ENCODE peak calls at places on chromosomes 5 and 9, in seven cellular contexts. Y, J, X, N, S, H and C are unnamed samples.
A peak's percentile ranks its signal among the peaks of the same experiment; 100 is the strongest.

GRCh38 chr5:63959177-63959982 is 2.9 kb downstream of the HTR1A start:
- DNase-seq in S (no peak), H (no peak), X (no peak), Y (no peak), J (peak; percentile 95), N (peak; percentile 81), C (peak; percentile 5)

GRCh38 chr9:27126682-27127081 is 17.7 kb downstream of the TEK start:
- DNase-seq in S (no peak), X (no peak), N (no peak), Y (no peak), H (no peak), J (no peak), C (no peak)

GRCh38 chr5:137695651-137696428 is 40.0 kb downstream of the KLHL3 start:
- DNase-seq in H (no peak), J (peak; percentile 47), S (no peak), X (no peak), Y (no peak), N (no peak), C (peak; percentile 15)

GRCh38 chr5:169299651-169300467 is 1.1 kb downstream of the SLIT3 start:
- DNase-seq in S (no peak), H (no peak), N (no peak), X (no peak), J (peak; percentile 50), Y (no peak), C (no peak)

GRCh38 chr9:112784020-112784788 is 33.6 kb downstream of the SNX30 start:
- DNase-seq in J (peak; percentile 73), X (no peak), Y (no peak), H (no peak), N (no peak), S (no peak), C (no peak)

GRCh38 chr5:127290946-127291763 is 559 bp downstream of the MEGF10 start:
- DNase-seq in S (no peak), N (no peak), H (no peak), J (peak; percentile 55), X (no peak), Y (no peak), C (no peak)

GRCh38 chr9:35606138-35606504 is 1.1 kb downstream of the TESK1 start:
- DNase-seq in Y (no peak), J (no peak), N (no peak), X (no peak), H (no peak), S (no peak), C (peak; percentile 8)

GRCh38 chr5:33701251-33701650 is 190.5 kb downstream of the ADAMTS12 start:
- DNase-seq in S (no peak), J (no peak), N (no peak), H (no peak), X (peak; percentile 59), Y (no peak), C (no peak)

GRCh38 chr9:112544477-112544876 is 57.9 kb downstream of the KIAA1958 start:
- DNase-seq in Y (no peak), N (no peak), J (no peak), H (no peak), S (no peak), X (no peak), C (peak; percentile 3)

GRCh38 chr5:173010547-173011464 is 27.2 kb downstream of the ATP6V0E1 start:
- DNase-seq in X (no peak), J (peak; percentile 70), S (no peak), Y (peak; percentile 64), H (no peak), N (no peak), C (no peak)

GRCh38 chr5:142015781-142016533 is 3.1 kb upstream of the GNPDA1 start:
- DNase-seq in J (no peak), N (no peak), S (no peak), H (no peak), X (no peak), Y (no peak), C (peak; percentile 68)

GRCh38 chr5:115313052-115313451 is 16.6 kb upstream of the CCDC112 start:
- DNase-seq in H (no peak), N (no peak), S (no peak), X (no peak), J (peak; percentile 23), Y (no peak), C (no peak)
- TF ChIP-seq CTCF in H (no peak), N (no peak), S (no peak), X (no peak), J (no peak), Y (no peak), C (no peak)

DNA sequence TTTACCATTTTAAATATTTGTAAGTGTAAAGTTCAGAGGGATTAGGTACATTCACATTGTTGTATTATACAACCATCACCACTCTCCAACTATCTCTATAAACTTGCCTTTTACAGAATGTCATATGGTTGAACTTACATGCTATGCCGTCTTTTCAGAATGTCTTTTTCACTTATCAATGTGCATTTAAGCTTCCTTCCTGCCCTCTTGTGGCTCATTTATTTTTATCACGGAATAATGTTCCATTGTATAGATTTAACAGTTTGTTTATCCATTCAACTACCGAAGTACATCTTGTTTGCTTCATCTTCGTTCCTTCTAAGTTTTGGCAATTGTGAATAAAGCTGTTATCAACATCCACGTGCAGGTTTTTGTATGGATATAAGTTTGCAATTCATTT is 133.3 kb upstream of the C6 start:
- DNase-seq in H (no peak), J (no peak), X (no peak), S (no peak), Y (no peak), N (no peak), C (no peak)
- TF ChIP-seq CTCF in H (no peak), J (no peak), X (no peak), S (no peak), Y (no peak), N (no peak), C (no peak)

GRCh38 chr5:125413861-125414260 is 667.4 kb upstream of the ZNF608 start:
- DNase-seq in Y (no peak), X (no peak), H (no peak), J (no peak), S (no peak), N (no peak), C (no peak)

GRCh38 chr5:125411163-125412050 is 665.0 kb upstream of the ZNF608 start:
- DNase-seq in Y (no peak), H (no peak), X (peak; percentile 84), J (peak; percentile 33), S (peak; percentile 35), N (no peak), C (no peak)

GRCh38 chr5:125410501-125411162 is 664.2 kb upstream of the ZNF608 start:
- DNase-seq in H (no peak), J (no peak), Y (no peak), X (peak; percentile 10), N (no peak), S (no peak), C (no peak)

GRCh38 chr5:125412561-125413535 is 666.4 kb upstream of the ZNF608 start:
- DNase-seq in X (peak; percentile 86), S (peak; percentile 35), N (peak; percentile 78), H (peak; percentile 18), J (peak; percentile 85), Y (peak; percentile 61), C (peak; percentile 1)

DNA sequence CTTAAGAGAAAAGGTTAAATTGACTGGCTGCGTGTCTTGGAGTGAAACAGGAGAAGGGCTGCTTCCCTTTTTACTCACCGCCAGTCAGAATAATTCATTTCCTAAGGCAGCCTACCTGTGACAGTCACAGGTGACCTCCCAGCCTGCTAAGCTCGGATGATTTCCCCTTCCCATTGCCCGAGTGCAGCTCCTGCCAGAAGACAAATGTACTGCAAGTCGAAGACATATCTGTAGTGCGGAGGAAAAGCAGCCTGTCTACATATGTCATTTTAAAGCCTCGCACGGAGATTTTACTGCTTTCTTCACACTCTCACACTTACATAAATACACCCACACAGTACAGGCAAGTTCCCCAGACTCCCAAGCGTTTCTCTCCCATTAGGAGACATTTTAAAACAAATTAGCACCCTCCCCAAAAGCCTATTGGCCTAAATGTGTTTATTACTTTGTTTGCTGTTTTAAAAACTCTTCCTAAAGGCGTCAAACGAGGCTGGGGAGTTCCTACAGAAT is 665.7 kb upstream of the ZNF608 start:
- DNase-seq in Y (no peak), N (no peak), J (peak; percentile 61), H (no peak), X (peak; percentile 34), S (peak; percentile 25), C (no peak)
- TF ChIP-seq CTCF in Y (no peak), N (no peak), J (peak; percentile 25), H (no peak), X (peak; percentile 29), S (peak; percentile 36), C (no peak)

GRCh38 chr5:133319905-133320520 is 268.2 kb downstream of the HSPA4 start:
- DNase-seq in H (no peak), X (no peak), S (no peak), J (peak; percentile 42), N (no peak), Y (no peak), C (no peak)

GRCh38 chr5:133317558-133317957 is 265.7 kb downstream of the HSPA4 start:
- DNase-seq in N (no peak), S (no peak), H (no peak), Y (no peak), X (no peak), J (no peak), C (peak; percentile 23)

GRCh38 chr5:133314086-133314485 is 262.3 kb downstream of the HSPA4 start:
- DNase-seq in J (no peak), N (no peak), S (no peak), Y (no peak), H (no peak), X (no peak), C (no peak)

GRCh38 chr5:133319244-133319643 is 267.4 kb downstream of the HSPA4 start:
- DNase-seq in N (no peak), Y (no peak), J (no peak), X (no peak), H (no peak), S (no peak), C (no peak)

DNA sequence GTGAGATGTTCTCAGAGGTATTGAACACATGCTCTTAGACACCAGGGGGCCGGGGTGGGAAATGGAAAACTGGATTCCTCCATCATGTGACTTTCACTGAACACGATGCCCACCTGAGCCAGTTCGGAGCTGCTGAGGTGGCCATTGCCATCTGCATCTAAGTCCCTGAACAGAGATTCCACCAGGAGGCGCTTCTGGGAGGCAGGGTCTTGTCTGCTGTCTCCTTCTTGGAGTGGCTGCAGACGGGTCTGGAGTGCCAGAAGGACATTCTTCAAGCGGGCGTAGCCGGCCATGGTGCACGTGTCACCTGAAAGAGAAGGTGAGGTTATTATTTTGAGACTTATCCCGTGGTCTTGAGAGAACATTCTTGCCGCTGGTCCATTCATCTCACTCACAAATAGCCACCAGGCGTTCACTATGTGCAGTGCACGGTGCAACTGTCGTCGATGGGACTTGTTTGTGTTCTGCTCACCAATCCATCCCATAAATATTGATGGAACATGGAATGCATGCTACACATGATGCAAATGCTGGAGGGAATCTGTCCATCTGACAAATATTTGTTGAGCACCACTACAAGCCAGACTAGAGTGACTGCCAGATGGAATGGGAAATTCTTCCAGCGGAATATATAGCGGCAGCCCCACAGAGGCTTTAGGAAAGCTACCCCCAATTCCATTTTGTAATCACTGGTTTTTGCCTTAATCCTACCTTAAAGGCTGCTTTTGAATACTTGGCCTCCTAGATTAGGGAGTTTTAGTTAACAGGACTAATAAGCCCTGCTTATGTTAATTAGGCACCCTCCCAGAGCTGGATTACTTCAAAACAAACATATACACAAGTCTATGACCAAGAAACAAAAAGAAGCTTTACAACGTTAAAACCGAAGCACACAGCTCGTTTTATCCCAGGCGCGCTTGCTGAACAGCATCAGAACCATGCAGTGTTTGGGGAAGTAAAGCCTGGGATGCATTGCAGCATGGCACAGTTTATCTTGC is 264.8 kb downstream of the HSPA4 start:
- DNase-seq in Y (no peak), J (peak; percentile 79), S (no peak), H (no peak), N (no peak), X (no peak), C (peak; percentile 28)
- TF ChIP-seq CTCF in Y (no peak), J (peak; percentile 84), S (peak; percentile 18), H (no peak), N (no peak), X (peak; percentile 51), C (no peak)

GRCh38 chr9:92242115-92242778 is 51.2 kb downstream of the IARS1 start:
- DNase-seq in Y (no peak), S (no peak), J (peak; percentile 18), H (no peak), N (no peak), X (peak; percentile 85), C (no peak)
- TF ChIP-seq CTCF in Y (peak; percentile 38), S (peak; percentile 37), J (peak; percentile 55), H (no peak), N (no peak), X (peak; percentile 76), C (no peak)